ENCODE peak calls at places on chromosomes 4 and X, in five cellular contexts. One of them, this sample, is unnamed.

GRCh38 chr4:67366341-67366861 is 178.9 kb downstream of the CENPC start:
- DNase-seq in kidney: no peak
- DNase-seq in ascending aorta: no peak
- DNase-seq in esophagus squamous epithelium: no peak
- DNase-seq in hepatocyte: no peak
- DNase-seq in this sample: no peak

GRCh38 chrX:104567506-104567905 is 1.5 kb downstream of the IL1RAPL2 start:
- DNase-seq in kidney: no peak
- DNase-seq in ascending aorta: no peak
- DNase-seq in esophagus squamous epithelium: no peak
- DNase-seq in hepatocyte: no peak
- DNase-seq in this sample: no peak

GRCh38 chr4:150250998-150251651 is 172.9 kb downstream of the DCLK2 start:
- DNase-seq in kidney: no peak
- DNase-seq in ascending aorta: no peak
- DNase-seq in esophagus squamous epithelium: no peak
- DNase-seq in hepatocyte: peak; percentile 60
- DNase-seq in this sample: peak; percentile 90

GRCh38 chrX:128781506-128781905 is 729.3 kb upstream of the ACTRT1 start:
- DNase-seq in kidney: peak; percentile 30
- DNase-seq in ascending aorta: no peak
- DNase-seq in esophagus squamous epithelium: no peak
- DNase-seq in hepatocyte: peak; percentile 49
- DNase-seq in this sample: peak; percentile 60

GRCh38 chr4:16196482-16197393 is 29.5 kb downstream of the TAPT1 start:
- DNase-seq in kidney: no peak
- DNase-seq in ascending aorta: no peak
- DNase-seq in esophagus squamous epithelium: no peak
- DNase-seq in hepatocyte: peak; percentile 67
- DNase-seq in this sample: peak; percentile 68

GRCh38 chr4:123674752-123675151 is 278.2 kb downstream of the SPRY1 start:
- DNase-seq in kidney: no peak
- DNase-seq in ascending aorta: no peak
- DNase-seq in esophagus squamous epithelium: no peak
- DNase-seq in hepatocyte: no peak
- DNase-seq in this sample: no peak

GRCh38 chr4:41692717-41693345 is 55.7 kb downstream of the PHOX2B start:
- DNase-seq in kidney: no peak
- DNase-seq in ascending aorta: no peak
- DNase-seq in esophagus squamous epithelium: no peak
- DNase-seq in hepatocyte: peak; percentile 77
- DNase-seq in this sample: peak; percentile 47

GRCh38 chr4:168724960-168725359 is 228.1 kb downstream of the PALLD start:
- DNase-seq in kidney: no peak
- DNase-seq in ascending aorta: no peak
- DNase-seq in esophagus squamous epithelium: no peak
- DNase-seq in hepatocyte: no peak
- DNase-seq in this sample: peak; percentile 67

GRCh38 chrX:81259008-81259713 is 57.3 kb downstream of the SH3BGRL start:
- DNase-seq in kidney: no peak
- DNase-seq in ascending aorta: no peak
- DNase-seq in esophagus squamous epithelium: no peak
- DNase-seq in hepatocyte: no peak
- DNase-seq in this sample: no peak

GRCh38 chr4:124203613-124204284 is 508.8 kb downstream of the ANKRD50 start:
- DNase-seq in kidney: no peak
- DNase-seq in ascending aorta: no peak
- DNase-seq in esophagus squamous epithelium: no peak
- DNase-seq in hepatocyte: no peak
- DNase-seq in this sample: no peak

GRCh38 chr4:173537628-173538147 is 7.7 kb upstream of the HAND2 start:
- DNase-seq in kidney: no peak
- DNase-seq in ascending aorta: no peak
- DNase-seq in esophagus squamous epithelium: no peak
- DNase-seq in hepatocyte: no peak
- DNase-seq in this sample: no peak

GRCh38 chr4:6794189-6794588 is 11.7 kb downstream of the KIAA0232 start:
- DNase-seq in kidney: no peak
- DNase-seq in ascending aorta: no peak
- DNase-seq in esophagus squamous epithelium: no peak
- DNase-seq in hepatocyte: no peak
- DNase-seq in this sample: no peak

GRCh38 chrX:120749141-120749846 is 119.4 kb upstream of the C1GALT1C1 start:
- DNase-seq in kidney: no peak
- DNase-seq in ascending aorta: no peak
- DNase-seq in esophagus squamous epithelium: no peak
- DNase-seq in hepatocyte: no peak
- DNase-seq in this sample: no peak

GRCh38 chr4:125229596-125230058 is 85.1 kb upstream of the FAT4 start:
- DNase-seq in kidney: peak; percentile 55
- DNase-seq in ascending aorta: no peak
- DNase-seq in esophagus squamous epithelium: no peak
- DNase-seq in hepatocyte: no peak
- DNase-seq in this sample: no peak

GRCh38 chrX:54407266-54407665 is 32.9 kb upstream of the TSR2 start:
- DNase-seq in kidney: no peak
- DNase-seq in ascending aorta: no peak
- DNase-seq in esophagus squamous epithelium: no peak
- DNase-seq in hepatocyte: no peak
- DNase-seq in this sample: no peak

GRCh38 chr4:47462799-47463234 is 685 bp downstream of the COMMD8 start:
- DNase-seq in kidney: no peak
- DNase-seq in ascending aorta: no peak
- DNase-seq in esophagus squamous epithelium: no peak
- DNase-seq in hepatocyte: no peak
- DNase-seq in this sample: no peak

GRCh38 chr4:41069268-41069667 is 145.1 kb downstream of the APBB2 start:
- DNase-seq in kidney: no peak
- DNase-seq in ascending aorta: no peak
- DNase-seq in esophagus squamous epithelium: no peak
- DNase-seq in hepatocyte: peak; percentile 18
- DNase-seq in this sample: no peak

GRCh38 chrX:24661292-24661691 is 14.1 kb upstream of the PCYT1B start:
- DNase-seq in kidney: no peak
- DNase-seq in ascending aorta: no peak
- DNase-seq in esophagus squamous epithelium: no peak
- DNase-seq in hepatocyte: no peak
- DNase-seq in this sample: no peak

GRCh38 chr4:121564840-121565375 is 131.9 kb downstream of the ANXA5 start:
- DNase-seq in kidney: no peak
- DNase-seq in ascending aorta: no peak
- DNase-seq in esophagus squamous epithelium: no peak
- DNase-seq in hepatocyte: no peak
- DNase-seq in this sample: no peak

GRCh38 chrX:108072746-108073145 is 18.6 kb downstream of the PSMD10 start:
- DNase-seq in kidney: no peak
- DNase-seq in ascending aorta: no peak
- DNase-seq in esophagus squamous epithelium: no peak
- DNase-seq in hepatocyte: no peak
- DNase-seq in this sample: no peak

GRCh38 chr4:99816611-99817309 is at the start of gene DAPP1:
- DNase-seq in kidney: peak; percentile 78
- DNase-seq in ascending aorta: peak; percentile 69
- DNase-seq in esophagus squamous epithelium: peak; percentile 63
- DNase-seq in hepatocyte: peak; percentile 19
- DNase-seq in this sample: no peak

GRCh38 chr4:92047209-92047877 is 256.4 kb upstream of the GRID2 start:
- DNase-seq in kidney: no peak
- DNase-seq in ascending aorta: no peak
- DNase-seq in esophagus squamous epithelium: no peak
- DNase-seq in hepatocyte: peak; percentile 64
- DNase-seq in this sample: no peak

GRCh38 chr4:77047037-77047436 is 28.8 kb downstream of the CCNI start:
- DNase-seq in kidney: no peak
- DNase-seq in ascending aorta: no peak
- DNase-seq in esophagus squamous epithelium: no peak
- DNase-seq in hepatocyte: peak; percentile 38
- DNase-seq in this sample: peak; percentile 39

GRCh38 chr4:111855308-111855707 is 289.9 kb upstream of the FAM241A start:
- DNase-seq in kidney: no peak
- DNase-seq in ascending aorta: no peak
- DNase-seq in esophagus squamous epithelium: no peak
- DNase-seq in hepatocyte: no peak
- DNase-seq in this sample: no peak

GRCh38 chrX:48465336-48465933 is 4.6 kb downstream of the SLC38A5 start:
- DNase-seq in kidney: no peak
- DNase-seq in ascending aorta: no peak
- DNase-seq in esophagus squamous epithelium: no peak
- DNase-seq in hepatocyte: no peak
- DNase-seq in this sample: peak; percentile 93

GRCh38 chr4:55866290-55866907 is 13.0 kb downstream of the EXOC1 start:
- DNase-seq in kidney: no peak
- DNase-seq in ascending aorta: no peak
- DNase-seq in esophagus squamous epithelium: no peak
- DNase-seq in hepatocyte: peak; percentile 46
- DNase-seq in this sample: peak; percentile 66

DNA sequence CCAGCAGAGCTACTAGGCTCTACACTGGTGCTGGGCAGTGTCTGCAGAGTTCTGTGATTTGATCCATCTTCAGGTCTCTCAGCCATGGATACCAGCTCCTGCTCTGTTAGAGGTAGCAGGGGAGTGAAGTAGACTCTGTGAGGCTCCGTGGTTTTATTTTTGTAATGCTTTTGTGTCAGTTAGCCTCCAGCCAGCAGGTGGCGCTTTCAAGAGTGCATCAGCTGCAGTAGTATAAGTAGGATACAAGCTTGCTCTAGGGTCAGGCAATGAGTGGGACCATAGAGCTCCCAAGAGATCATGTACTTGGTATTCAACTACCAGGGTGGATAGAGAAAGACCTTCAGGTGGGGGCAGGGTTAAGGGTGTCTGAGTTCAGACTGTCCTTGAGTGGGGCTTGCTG is 362.5 kb upstream of the TRAM1L1 start:
- DNase-seq in kidney: no peak
- DNase-seq in ascending aorta: no peak
- DNase-seq in esophagus squamous epithelium: no peak
- DNase-seq in hepatocyte: no peak
- DNase-seq in this sample: no peak
- TF ChIP-seq CTCF in kidney: no peak
- TF ChIP-seq CTCF in ascending aorta: no peak
- TF ChIP-seq CTCF in esophagus squamous epithelium: no peak
- TF ChIP-seq CTCF in hepatocyte: no peak
- TF ChIP-seq CTCF in this sample: no peak

GRCh38 chr4:149005191-149005590 is 563.0 kb upstream of the NR3C2 start:
- DNase-seq in kidney: no peak
- DNase-seq in ascending aorta: no peak
- DNase-seq in esophagus squamous epithelium: no peak
- DNase-seq in hepatocyte: no peak
- DNase-seq in this sample: no peak
- H3K9me3 ChIP-seq in kidney: no peaks in the 10 kb centered on the region
- H3K9me3 ChIP-seq in ascending aorta: no peaks in the 10 kb centered on the region
- H3K9me3 ChIP-seq in esophagus squamous epithelium: no peaks in the 10 kb centered on the region
- H3K9me3 ChIP-seq in hepatocyte: no peaks in the 10 kb centered on the region
- H3K9me3 ChIP-seq in this sample: no peaks in the 10 kb centered on the region

GRCh38 chrX:68487924-68488323 is 10.9 kb upstream of the YIPF6 start:
- DNase-seq in kidney: no peak
- DNase-seq in ascending aorta: no peak
- DNase-seq in esophagus squamous epithelium: no peak
- DNase-seq in hepatocyte: no peak
- DNase-seq in this sample: no peak
- H3K27ac ChIP-seq in kidney: no peak overlapping the region
- H3K27ac ChIP-seq in ascending aorta: no peak overlapping the region
- H3K27ac ChIP-seq in esophagus squamous epithelium: no peak overlapping the region
- H3K27ac ChIP-seq in hepatocyte: peak overlapping the region; percentile 88
- H3K27ac ChIP-seq in this sample: no peak overlapping the region

GRCh38 chr4:175456131-175456530 is 355.9 kb downstream of the GPM6A start:
- DNase-seq in kidney: no peak
- DNase-seq in ascending aorta: no peak
- DNase-seq in esophagus squamous epithelium: no peak
- DNase-seq in hepatocyte: no peak
- DNase-seq in this sample: no peak

GRCh38 chr4:175459571-175459970 is 352.5 kb downstream of the GPM6A start:
- DNase-seq in kidney: no peak
- DNase-seq in ascending aorta: no peak
- DNase-seq in esophagus squamous epithelium: no peak
- DNase-seq in hepatocyte: no peak
- DNase-seq in this sample: peak; percentile 76

GRCh38 chr4:175453456-175453855 is 358.6 kb downstream of the GPM6A start:
- DNase-seq in kidney: no peak
- DNase-seq in ascending aorta: no peak
- DNase-seq in esophagus squamous epithelium: no peak
- DNase-seq in hepatocyte: no peak
- DNase-seq in this sample: no peak

GRCh38 chr4:175457956-175458355 is 354.1 kb downstream of the GPM6A start:
- DNase-seq in kidney: no peak
- DNase-seq in ascending aorta: no peak
- DNase-seq in esophagus squamous epithelium: no peak
- DNase-seq in hepatocyte: no peak
- DNase-seq in this sample: no peak
- TF ChIP-seq CTCF in kidney: no peak
- TF ChIP-seq CTCF in ascending aorta: no peak
- TF ChIP-seq CTCF in esophagus squamous epithelium: no peak
- TF ChIP-seq CTCF in hepatocyte: no peak
- TF ChIP-seq CTCF in this sample: no peak

GRCh38 chr4:61762722-61763627 is 562.8 kb downstream of the ADGRL3 start:
- DNase-seq in kidney: no peak
- DNase-seq in ascending aorta: no peak
- DNase-seq in esophagus squamous epithelium: no peak
- DNase-seq in hepatocyte: no peak
- DNase-seq in this sample: no peak

GRCh38 chr4:61763682-61764081 is 563.6 kb downstream of the ADGRL3 start:
- DNase-seq in kidney: no peak
- DNase-seq in ascending aorta: no peak
- DNase-seq in esophagus squamous epithelium: no peak
- DNase-seq in hepatocyte: no peak
- DNase-seq in this sample: no peak

DNA sequence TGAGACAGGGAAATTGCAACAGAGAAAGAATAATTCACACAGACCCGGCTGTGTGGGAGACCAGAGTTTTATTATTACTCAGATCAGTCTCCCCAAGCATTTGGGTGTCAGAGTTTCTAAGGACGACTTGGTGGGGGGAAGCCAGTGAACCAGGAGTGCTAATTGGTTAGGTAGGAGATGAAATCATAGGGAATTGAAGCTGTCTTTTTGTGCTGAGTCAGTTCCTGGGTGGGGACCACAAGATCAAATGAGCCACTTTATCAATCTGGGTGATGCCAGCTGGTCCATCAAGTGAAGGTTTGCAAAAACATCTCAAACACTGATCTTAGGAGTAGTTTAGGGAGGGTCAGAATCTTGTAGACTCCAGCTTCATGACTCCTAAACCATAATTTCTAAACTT is 560.7 kb downstream of the ADGRL3 start:
- DNase-seq in kidney: no peak
- DNase-seq in ascending aorta: no peak
- DNase-seq in esophagus squamous epithelium: no peak
- DNase-seq in hepatocyte: no peak
- DNase-seq in this sample: no peak
- H3K9me3 ChIP-seq in kidney: no peaks in the 10 kb centered on the region
- H3K9me3 ChIP-seq in ascending aorta: no peaks in the 10 kb centered on the region
- H3K9me3 ChIP-seq in esophagus squamous epithelium: no peaks in the 10 kb centered on the region
- H3K9me3 ChIP-seq in hepatocyte: no peaks in the 10 kb centered on the region
- H3K9me3 ChIP-seq in this sample: no peaks in the 10 kb centered on the region

This sample was measured in osteoblast.